ENCODE peak calls at places on chromosome 5, in four cellular contexts. One of them, this sample, is unnamed.

GRCh38 chr5:997001-997474 is 11.6 kb upstream of the NKD2 start:
- DNase-seq in hypothalamus: no peak
- DNase-seq in tibial nerve: no peak
- DNase-seq in A549: peak
- DNase-seq in this sample: no peak

GRCh38 chr5:72161951-72162350 is 54.7 kb downstream of the MAP1B start:
- DNase-seq in hypothalamus: no peak
- DNase-seq in tibial nerve: no peak
- DNase-seq in A549: no peak
- DNase-seq in this sample: no peak

GRCh38 chr5:25255128-25255527 is 610.4 kb upstream of the CDH10 start:
- DNase-seq in hypothalamus: no peak
- DNase-seq in tibial nerve: no peak
- DNase-seq in A549: peak
- DNase-seq in this sample: no peak

GRCh38 chr5:10251409-10251808 is 1.3 kb downstream of the CCT5 start:
- DNase-seq in hypothalamus: no peak
- DNase-seq in tibial nerve: no peak
- DNase-seq in A549: no peak
- DNase-seq in this sample: no peak

GRCh38 chr5:110288766-110289165 is 437.7 kb downstream of the TMEM232 start:
- DNase-seq in hypothalamus: no peak
- DNase-seq in tibial nerve: no peak
- DNase-seq in A549: no peak
- DNase-seq in this sample: peak

GRCh38 chr5:26802944-26803343 is 235.4 kb downstream of the CDH9 start:
- DNase-seq in hypothalamus: no peak
- DNase-seq in tibial nerve: no peak
- DNase-seq in A549: no peak
- DNase-seq in this sample: no peak

GRCh38 chr5:93274291-93274690 is 306.7 kb downstream of the NR2F1-AS1 start:
- DNase-seq in hypothalamus: no peak
- DNase-seq in tibial nerve: no peak
- DNase-seq in A549: no peak
- DNase-seq in this sample: no peak

GRCh38 chr5:32388429-32389111 is 56.0 kb downstream of the ZFR start:
- DNase-seq in hypothalamus: no peak
- DNase-seq in tibial nerve: no peak
- DNase-seq in A549: no peak
- DNase-seq in this sample: no peak

GRCh38 chr5:108341866-108342265 is 40.0 kb downstream of the FBXL17 start:
- DNase-seq in hypothalamus: no peak
- DNase-seq in tibial nerve: no peak
- DNase-seq in A549: no peak
- DNase-seq in this sample: no peak

GRCh38 chr5:142740903-142741302 is 29.3 kb upstream of the ARHGAP26 start:
- DNase-seq in hypothalamus: no peak
- DNase-seq in tibial nerve: no peak
- DNase-seq in A549: no peak
- DNase-seq in this sample: no peak

GRCh38 chr5:159874308-159874707 is 42.0 kb upstream of the ADRA1B start:
- DNase-seq in hypothalamus: no peak
- DNase-seq in tibial nerve: no peak
- DNase-seq in A549: peak
- DNase-seq in this sample: no peak

GRCh38 chr5:146633273-146633672 is 117.3 kb upstream of the GPR151 start:
- DNase-seq in hypothalamus: no peak
- DNase-seq in tibial nerve: no peak
- DNase-seq in A549: no peak
- DNase-seq in this sample: no peak

GRCh38 chr5:121408778-121409177 is 442.9 kb upstream of the FTMT start:
- DNase-seq in hypothalamus: no peak
- DNase-seq in tibial nerve: no peak
- DNase-seq in A549: peak
- DNase-seq in this sample: no peak

GRCh38 chr5:151007430-151008123 is 12.8 kb upstream of the GPX3 start:
- DNase-seq in hypothalamus: no peak
- DNase-seq in tibial nerve: no peak
- DNase-seq in A549: no peak
- DNase-seq in this sample: no peak

GRCh38 chr5:40071870-40072269 is 607.8 kb upstream of the PTGER4 start:
- DNase-seq in hypothalamus: no peak
- DNase-seq in tibial nerve: no peak
- DNase-seq in A549: peak
- DNase-seq in this sample: no peak

GRCh38 chr5:1918488-1919208 is 35.9 kb upstream of the IRX4 start:
- DNase-seq in hypothalamus: no peak
- DNase-seq in tibial nerve: no peak
- DNase-seq in A549: no peak
- DNase-seq in this sample: no peak

GRCh38 chr5:35047785-35048404 is at the start of gene AGXT2:
- DNase-seq in hypothalamus: no peak
- DNase-seq in tibial nerve: no peak
- DNase-seq in A549: no peak
- DNase-seq in this sample: no peak

GRCh38 chr5:26104175-26104574 is 934.2 kb downstream of the CDH9 start:
- DNase-seq in hypothalamus: no peak
- DNase-seq in tibial nerve: no peak
- DNase-seq in A549: no peak
- DNase-seq in this sample: no peak

GRCh38 chr5:40006260-40006659 is 581.5 kb upstream of the DAB2 start:
- DNase-seq in hypothalamus: no peak
- DNase-seq in tibial nerve: no peak
- DNase-seq in A549: no peak
- DNase-seq in this sample: no peak

GRCh38 chr5:156361451-156362109 is 34.6 kb downstream of the SGCD start:
- DNase-seq in hypothalamus: no peak
- DNase-seq in tibial nerve: no peak
- DNase-seq in A549: no peak
- DNase-seq in this sample: no peak

GRCh38 chr5:177265395-177265794 is 38.1 kb downstream of the RAB24 start:
- DNase-seq in hypothalamus: no peak
- DNase-seq in tibial nerve: no peak
- DNase-seq in A549: no peak
- DNase-seq in this sample: no peak

GRCh38 chr5:173707392-173707791 is 90.9 kb upstream of the BOD1 start:
- DNase-seq in hypothalamus: no peak
- DNase-seq in tibial nerve: peak
- DNase-seq in A549: no peak
- DNase-seq in this sample: peak

GRCh38 chr5:77391240-77391765 is 100.8 kb downstream of the WDR41 start:
- DNase-seq in hypothalamus: no peak
- DNase-seq in tibial nerve: no peak
- DNase-seq in A549: no peak
- DNase-seq in this sample: no peak

GRCh38 chr5:176748073-176748966 is 62.0 kb upstream of the UNC5A start:
- DNase-seq in hypothalamus: no peak
- DNase-seq in tibial nerve: no peak
- DNase-seq in A549: no peak
- DNase-seq in this sample: no peak

GRCh38 chr5:53161876-53162275 is 52.3 kb upstream of the MOCS2 start:
- DNase-seq in hypothalamus: no peak
- DNase-seq in tibial nerve: no peak
- DNase-seq in A549: no peak
- DNase-seq in this sample: no peak